ENCODE peak calls at places on chromosomes 2 and 18, in ten cellular contexts. L, W, V, Q, G, E, T, D, B and O are unnamed samples.

GRCh38 chr2:35374845-35375244 is 980.7 kb upstream of the CRIM1 start:
- DNase-seq in T (no peak), G (no peak), Q (no peak), E (no peak), D (no peak), L (no peak), W (no peak), V (no peak), B (no peak), O (no peak)

GRCh38 chr18:62751341-62751821 is 36.0 kb downstream of the PHLPP1 start:
- DNase-seq in E (no peak), W (no peak), T (peak), B (no peak), L (no peak), D (no peak), V (no peak), Q (no peak), G (no peak), O (no peak)

GRCh38 chr2:15814406-15814805 is 125.9 kb upstream of the MYCN start:
- DNase-seq in D (no peak), L (no peak), B (no peak), T (no peak), E (no peak), V (no peak), Q (no peak), G (no peak), W (no peak), O (no peak)

GRCh38 chr2:110713508-110714362 is 18.6 kb upstream of the ACOXL start:
- DNase-seq in B (no peak), L (no peak), E (no peak), Q (no peak), G (peak), V (peak), W (no peak), D (no peak), T (no peak), O (no peak)

GRCh38 chr18:73549236-73549635 is 598.4 kb downstream of the FBXO15 start:
- DNase-seq in E (no peak), G (no peak), D (no peak), Q (peak), V (no peak), B (no peak), W (no peak), T (no peak), L (no peak), O (no peak)

GRCh38 chr2:52710810-52711618 is 1056.6 kb upstream of the CHAC2 start:
- DNase-seq in Q (no peak), B (no peak), D (no peak), T (no peak), L (no peak), W (no peak), E (no peak), V (no peak), G (no peak), O (no peak)

GRCh38 chr2:182240862-182241371 is 185.9 kb downstream of the PDE1A start:
- DNase-seq in T (no peak), D (no peak), V (peak), G (peak), W (no peak), L (no peak), Q (peak), E (no peak), B (no peak), O (peak)

GRCh38 chr2:98634406-98635092 is 26.2 kb downstream of the UNC50 start:
- DNase-seq in V (peak), G (no peak), B (no peak), Q (peak), E (no peak), W (peak), T (peak), L (peak), D (no peak), O (no peak)

GRCh38 chr2:229725716-229726346 is 11.5 kb upstream of the DNER start:
- DNase-seq in V (no peak), G (peak), D (no peak), E (peak), L (no peak), Q (peak), B (no peak), W (no peak), T (no peak), O (no peak)

GRCh38 chr18:9323750-9324445 is 10.7 kb upstream of the TWSG1 start:
- DNase-seq in L (no peak), Q (peak), G (no peak), T (no peak), E (no peak), B (no peak), V (no peak), W (no peak), D (no peak), O (no peak)

GRCh38 chr2:105397025-105397722 is 1.7 kb downstream of the FHL2 start:
- DNase-seq in V (no peak), D (no peak), W (no peak), L (no peak), B (no peak), Q (no peak), T (no peak), G (peak), E (no peak), O (no peak)

GRCh38 chr2:136167721-136168470 is 49.9 kb upstream of the CXCR4 start:
- DNase-seq in B (no peak), W (no peak), E (no peak), L (no peak), V (no peak), D (no peak), Q (no peak), G (no peak), T (no peak), O (no peak)

GRCh38 chr2:191410646-191411436 is 165.6 kb downstream of the MYO1B start:
- DNase-seq in L (no peak), Q (no peak), T (no peak), D (no peak), W (no peak), B (no peak), V (no peak), G (no peak), E (no peak), O (no peak)

GRCh38 chr2:230865766-230866703 is 1.3 kb downstream of the ITM2C start:
- DNase-seq in G (no peak), T (no peak), B (no peak), D (no peak), V (peak), Q (no peak), E (no peak), W (no peak), L (no peak), O (no peak)

GRCh38 chr2:202911513-202912341 is at the start of the genes CARF and WDR12:
- DNase-seq in B (peak), L (peak), G (peak), W (peak), D (peak), V (peak), E (peak), T (peak), Q (peak), O (peak)

GRCh38 chr2:67650292-67651133 is 253.4 kb downstream of the ETAA1 start:
- DNase-seq in G (peak), E (peak), Q (peak), V (peak), L (peak), B (peak), D (peak), W (no peak), T (peak), O (no peak)

GRCh38 chr2:7880561-7880960 is 801.3 kb upstream of the ID2 start:
- DNase-seq in V (no peak), Q (no peak), T (no peak), G (no peak), E (no peak), W (no peak), D (no peak), B (no peak), L (no peak), O (no peak)

GRCh38 chr2:16280081-16280480 is 339.7 kb downstream of the MYCN start:
- DNase-seq in D (no peak), E (no peak), G (no peak), B (no peak), V (no peak), L (no peak), T (no peak), W (no peak), Q (no peak), O (no peak)

GRCh38 chr2:206211657-206212255 is 52.1 kb downstream of the EEF1B2 start:
- DNase-seq in E (peak), D (peak), G (peak), L (no peak), B (no peak), V (no peak), T (no peak), Q (peak), W (no peak), O (no peak)

GRCh38 chr2:98886066-98886554 is 49.9 kb downstream of the CRACDL start:
- DNase-seq in L (no peak), E (no peak), T (no peak), B (no peak), Q (no peak), W (no peak), G (no peak), D (no peak), V (no peak), O (no peak)

GRCh38 chr18:784470-785172 is 27.4 kb downstream of the YES1 start:
- DNase-seq in D (no peak), W (no peak), E (no peak), G (no peak), L (no peak), B (no peak), V (no peak), T (no peak), Q (no peak), O (no peak)

GRCh38 chr2:38515155-38516074 is 87.3 kb downstream of the HNRNPLL start:
- DNase-seq in D (no peak), B (peak), V (no peak), E (no peak), G (peak), Q (peak), W (no peak), T (no peak), L (no peak), O (no peak)

GRCh38 chr18:22233271-22233670 is 63.9 kb downstream of the GATA6 start:
- DNase-seq in B (no peak), E (no peak), D (no peak), V (no peak), T (no peak), W (no peak), G (no peak), Q (no peak), L (no peak), O (no peak)

GRCh38 chr18:37391698-37392548 is 173.7 kb downstream of the CELF4 start:
- DNase-seq in L (no peak), Q (no peak), W (no peak), D (no peak), V (no peak), E (no peak), G (no peak), B (no peak), T (no peak), O (no peak)

GRCh38 chr2:212177724-212178123 is 360.9 kb downstream of the ERBB4 start:
- DNase-seq in Q (peak), W (no peak), D (no peak), T (no peak), V (no peak), E (no peak), G (no peak), L (no peak), B (no peak), O (no peak)

GRCh38 chr2:241256168-241256545 is 59.3 kb downstream of the HDLBP start:
- DNase-seq in D (no peak), L (no peak), E (no peak), Q (no peak), T (no peak), W (no peak), V (no peak), B (no peak), G (no peak), O (no peak)

GRCh38 chr2:3661149-3661660 is 3.2 kb downstream of the ALLC start:
- DNase-seq in G (no peak), T (no peak), L (no peak), W (no peak), Q (no peak), E (no peak), D (no peak), B (no peak), V (no peak), O (no peak)

GRCh38 chr2:240426797-240427721 is 8.4 kb upstream of the GPC1 start:
- DNase-seq in B (no peak), L (no peak), D (peak), V (peak), T (no peak), W (no peak), G (peak), E (no peak), Q (peak), O (no peak)

GRCh38 chr2:217906787-217907186 is 96.0 kb downstream of the TNS1 start:
- DNase-seq in E (no peak), W (no peak), T (no peak), G (no peak), Q (no peak), V (no peak), L (no peak), B (no peak), D (no peak), O (no peak)

GRCh38 chr18:55585586-55586521 is 2.1 kb downstream of the TCF4 start:
- DNase-seq in D (no peak), V (no peak), B (no peak), Q (peak), W (no peak), G (no peak), E (no peak), L (no peak), T (no peak), O (no peak)